ENCODE peak calls at places on chromosomes 16 and 17, in six cellular contexts. One of them, this sample, is unnamed.

GRCh38 chr16:50096791-50097190 is 31.0 kb downstream of the HEATR3 start:
- DNase-seq in B cell: no peak
- DNase-seq in fibroblast of pulmonary artery: peak; percentile 10
- DNase-seq in H9: no peak
- DNase-seq in GM10248: no peak
- DNase-seq in stimulated activated CD4-positive, alpha-beta T cell treated with anti-CD3 and anti-CD28 coated beads, Interleukin-1b, Interleukin-23, amount 100 ng/mL, for 24 hours: no peak
- DNase-seq in this sample: peak; percentile 86

GRCh38 chr16:14602443-14602963 is 27.6 kb downstream of the PARN start:
- DNase-seq in stimulated activated CD4-positive, alpha-beta T cell treated with anti-CD3 and anti-CD28 coated beads, Interleukin-1b, Interleukin-23, amount 100 ng/mL, for 24 hours: no peak
- DNase-seq in GM10248: no peak
- DNase-seq in fibroblast of pulmonary artery: no peak
- DNase-seq in B cell: no peak
- DNase-seq in H9: no peak
- DNase-seq in this sample: no peak

GRCh38 chr16:66511615-66512500 is 38.1 kb downstream of the TK2 start:
- DNase-seq in H9: peak; percentile 78
- DNase-seq in fibroblast of pulmonary artery: peak; percentile 74
- DNase-seq in stimulated activated CD4-positive, alpha-beta T cell treated with anti-CD3 and anti-CD28 coated beads, Interleukin-1b, Interleukin-23, amount 100 ng/mL, for 24 hours: no peak
- DNase-seq in GM10248: no peak
- DNase-seq in B cell: no peak
- DNase-seq in this sample: peak; percentile 84

GRCh38 chr16:78815713-78816112 is 716.3 kb downstream of the WWOX start:
- DNase-seq in fibroblast of pulmonary artery: no peak
- DNase-seq in stimulated activated CD4-positive, alpha-beta T cell treated with anti-CD3 and anti-CD28 coated beads, Interleukin-1b, Interleukin-23, amount 100 ng/mL, for 24 hours: no peak
- DNase-seq in GM10248: no peak
- DNase-seq in B cell: no peak
- DNase-seq in H9: no peak
- DNase-seq in this sample: no peak

GRCh38 chr17:39150795-39151679 is at the start of gene PLXDC1:
- DNase-seq in fibroblast of pulmonary artery: no peak
- DNase-seq in H9: no peak
- DNase-seq in B cell: peak; percentile 41
- DNase-seq in GM10248: no peak
- DNase-seq in stimulated activated CD4-positive, alpha-beta T cell treated with anti-CD3 and anti-CD28 coated beads, Interleukin-1b, Interleukin-23, amount 100 ng/mL, for 24 hours: no peak
- DNase-seq in this sample: no peak

GRCh38 chr17:61307905-61308886 is 91.4 kb upstream of the TBX2 start:
- DNase-seq in fibroblast of pulmonary artery: peak; percentile 93
- DNase-seq in stimulated activated CD4-positive, alpha-beta T cell treated with anti-CD3 and anti-CD28 coated beads, Interleukin-1b, Interleukin-23, amount 100 ng/mL, for 24 hours: no peak
- DNase-seq in H9: no peak
- DNase-seq in B cell: no peak
- DNase-seq in GM10248: no peak
- DNase-seq in this sample: peak; percentile 100

GRCh38 chr17:80948961-80949450 is 42.6 kb upstream of the CHMP6 start:
- DNase-seq in GM10248: no peak
- DNase-seq in B cell: no peak
- DNase-seq in H9: no peak
- DNase-seq in fibroblast of pulmonary artery: no peak
- DNase-seq in stimulated activated CD4-positive, alpha-beta T cell treated with anti-CD3 and anti-CD28 coated beads, Interleukin-1b, Interleukin-23, amount 100 ng/mL, for 24 hours: no peak
- DNase-seq in this sample: no peak

GRCh38 chr17:9022553-9023388 is 1.5 kb downstream of the NTN1 start:
- DNase-seq in fibroblast of pulmonary artery: peak; percentile 11
- DNase-seq in H9: peak; percentile 69
- DNase-seq in B cell: peak; percentile 50
- DNase-seq in stimulated activated CD4-positive, alpha-beta T cell treated with anti-CD3 and anti-CD28 coated beads, Interleukin-1b, Interleukin-23, amount 100 ng/mL, for 24 hours: no peak
- DNase-seq in GM10248: peak; percentile 40
- DNase-seq in this sample: peak; percentile 19

GRCh38 chr17:78903101-78903779 is at the start of gene CEP295NL:
- DNase-seq in fibroblast of pulmonary artery: peak; percentile 38
- DNase-seq in stimulated activated CD4-positive, alpha-beta T cell treated with anti-CD3 and anti-CD28 coated beads, Interleukin-1b, Interleukin-23, amount 100 ng/mL, for 24 hours: no peak
- DNase-seq in B cell: no peak
- DNase-seq in H9: no peak
- DNase-seq in GM10248: no peak
- DNase-seq in this sample: peak; percentile 69

GRCh38 chr16:29807426-29808218 is 1.3 kb downstream of the MAZ start:
- DNase-seq in B cell: peak; percentile 90
- DNase-seq in stimulated activated CD4-positive, alpha-beta T cell treated with anti-CD3 and anti-CD28 coated beads, Interleukin-1b, Interleukin-23, amount 100 ng/mL, for 24 hours: peak; percentile 69
- DNase-seq in H9: peak; percentile 88
- DNase-seq in GM10248: peak; percentile 77
- DNase-seq in fibroblast of pulmonary artery: peak; percentile 95
- DNase-seq in this sample: peak; percentile 91

GRCh38 chr16:54890381-54890780 is 40.3 kb upstream of the IRX5 start:
- DNase-seq in GM10248: no peak
- DNase-seq in fibroblast of pulmonary artery: no peak
- DNase-seq in B cell: no peak
- DNase-seq in stimulated activated CD4-positive, alpha-beta T cell treated with anti-CD3 and anti-CD28 coated beads, Interleukin-1b, Interleukin-23, amount 100 ng/mL, for 24 hours: no peak
- DNase-seq in H9: no peak
- DNase-seq in this sample: no peak

GRCh38 chr17:75130632-75131277 is 787 bp downstream of the NT5C start:
- DNase-seq in H9: peak; percentile 86
- DNase-seq in stimulated activated CD4-positive, alpha-beta T cell treated with anti-CD3 and anti-CD28 coated beads, Interleukin-1b, Interleukin-23, amount 100 ng/mL, for 24 hours: no peak
- DNase-seq in fibroblast of pulmonary artery: peak; percentile 67
- DNase-seq in GM10248: peak; percentile 56
- DNase-seq in B cell: peak; percentile 60
- DNase-seq in this sample: peak; percentile 52

GRCh38 chr17:6427284-6427781 is 7.6 kb downstream of the AIPL1 start:
- DNase-seq in stimulated activated CD4-positive, alpha-beta T cell treated with anti-CD3 and anti-CD28 coated beads, Interleukin-1b, Interleukin-23, amount 100 ng/mL, for 24 hours: no peak
- DNase-seq in GM10248: peak; percentile 43
- DNase-seq in B cell: peak; percentile 37
- DNase-seq in H9: no peak
- DNase-seq in fibroblast of pulmonary artery: no peak
- DNase-seq in this sample: peak; percentile 17

GRCh38 chr17:50093246-50093645 is 1.9 kb upstream of the PDK2 start:
- DNase-seq in stimulated activated CD4-positive, alpha-beta T cell treated with anti-CD3 and anti-CD28 coated beads, Interleukin-1b, Interleukin-23, amount 100 ng/mL, for 24 hours: no peak
- DNase-seq in B cell: no peak
- DNase-seq in fibroblast of pulmonary artery: no peak
- DNase-seq in GM10248: no peak
- DNase-seq in H9: no peak
- DNase-seq in this sample: no peak

GRCh38 chr17:81253358-81254131 is 14.4 kb downstream of the NDUFAF8 start:
- DNase-seq in H9: no peak
- DNase-seq in GM10248: peak; percentile 72
- DNase-seq in fibroblast of pulmonary artery: peak; percentile 52
- DNase-seq in stimulated activated CD4-positive, alpha-beta T cell treated with anti-CD3 and anti-CD28 coated beads, Interleukin-1b, Interleukin-23, amount 100 ng/mL, for 24 hours: peak; percentile 41
- DNase-seq in B cell: peak; percentile 75
- DNase-seq in this sample: peak; percentile 44

GRCh38 chr17:30170415-30170987 is 53.9 kb downstream of the NSRP1 start:
- DNase-seq in B cell: no peak
- DNase-seq in fibroblast of pulmonary artery: no peak
- DNase-seq in GM10248: no peak
- DNase-seq in stimulated activated CD4-positive, alpha-beta T cell treated with anti-CD3 and anti-CD28 coated beads, Interleukin-1b, Interleukin-23, amount 100 ng/mL, for 24 hours: no peak
- DNase-seq in H9: no peak
- DNase-seq in this sample: no peak

GRCh38 chr17:80219777-80220708 is at the start of the genes SGSH and SLC26A11:
- DNase-seq in H9: peak; percentile 93
- DNase-seq in stimulated activated CD4-positive, alpha-beta T cell treated with anti-CD3 and anti-CD28 coated beads, Interleukin-1b, Interleukin-23, amount 100 ng/mL, for 24 hours: peak; percentile 39
- DNase-seq in fibroblast of pulmonary artery: peak; percentile 60
- DNase-seq in B cell: peak; percentile 71
- DNase-seq in GM10248: peak; percentile 87
- DNase-seq in this sample: peak; percentile 30